ENCODE peak calls at places on chromosomes 6 and 20, in ten cellular contexts. V, Y, N, P, E, L, F, Q, J and B are unnamed samples.
A peak's percentile ranks its signal among the peaks of the same experiment; 100 is the strongest.

GRCh38 chr6:44494011-44494501 is 106.5 kb downstream of the CDC5L start:
- DNase-seq in V (peak; percentile 73), Y (no peak), N (no peak), P (peak; percentile 46), E (peak; percentile 35), L (no peak), F (peak; percentile 76), Q (no peak), J (peak; percentile 90), B (no peak)

GRCh38 chr20:57911512-57912226 is 201.9 kb upstream of the PMEPA1 start:
- DNase-seq in V (no peak), Y (peak; percentile 28), N (no peak), P (no peak), E (no peak), L (no peak), F (no peak), Q (no peak), J (no peak), B (no peak)

GRCh38 chr6:166516256-166516655 is 70.2 kb downstream of the RAMACL start:
- DNase-seq in V (no peak), Y (no peak), N (no peak), P (no peak), E (no peak), L (no peak), F (peak; percentile 18), Q (no peak), J (no peak), B (no peak)

GRCh38 chr6:168165373-168165772 is 86.4 kb upstream of the FRMD1 start:
- DNase-seq in V (no peak), Y (no peak), N (no peak), P (no peak), E (no peak), L (no peak), F (no peak), Q (no peak), J (no peak), B (no peak)

GRCh38 chr20:46218656-46219055 is 89.6 kb downstream of the CDH22 start:
- DNase-seq in V (no peak), Y (no peak), N (no peak), P (no peak), E (no peak), L (peak; percentile 30), F (no peak), Q (no peak), J (no peak), B (no peak)

GRCh38 chr20:57688864-57689263 is 21.0 kb downstream of the PMEPA1 start:
- DNase-seq in V (no peak), Y (no peak), N (no peak), P (no peak), E (no peak), L (peak; percentile 73), F (no peak), Q (no peak), J (no peak), B (no peak)

GRCh38 chr6:72760130-72760793 is 138.4 kb downstream of the KCNQ5 start:
- DNase-seq in V (no peak), Y (no peak), N (no peak), P (peak; percentile 41), E (no peak), L (no peak), F (peak; percentile 11), Q (no peak), J (no peak), B (no peak)

GRCh38 chr6:87421576-87421975 is 13.8 kb downstream of the CFAP206 start:
- DNase-seq in V (no peak), Y (no peak), N (no peak), P (no peak), E (no peak), L (no peak), F (no peak), Q (no peak), J (peak; percentile 99), B (no peak)

GRCh38 chr6:16757332-16757731 is 3.9 kb downstream of the ATXN1 start:
- DNase-seq in V (no peak), Y (peak; percentile 52), N (no peak), P (no peak), E (no peak), L (no peak), F (no peak), Q (no peak), J (no peak), B (no peak)

GRCh38 chr20:42531675-42531985 is 658.1 kb downstream of the PTPRT start:
- DNase-seq in V (no peak), Y (peak; percentile 48), N (no peak), P (no peak), E (no peak), L (no peak), F (no peak), Q (no peak), J (no peak), B (no peak)

GRCh38 chr6:19734519-19734918 is 102.7 kb upstream of the ID4 start:
- DNase-seq in V (no peak), Y (no peak), N (no peak), P (no peak), E (no peak), L (no peak), F (no peak), Q (no peak), J (no peak), B (no peak)

GRCh38 chr6:108807928-108808327 is 40.3 kb upstream of the ARMC2 start:
- DNase-seq in V (no peak), Y (no peak), N (no peak), P (no peak), E (no peak), L (no peak), F (no peak), Q (no peak), J (no peak), B (no peak)

GRCh38 chr20:18734525-18735189 is 78.9 kb upstream of the SCP2D1 start:
- DNase-seq in V (no peak), Y (no peak), N (no peak), P (no peak), E (no peak), L (no peak), F (no peak), Q (no peak), J (peak; percentile 40), B (no peak)

GRCh38 chr20:6700563-6701328 is 66.7 kb upstream of the BMP2 start:
- DNase-seq in V (no peak), Y (no peak), N (no peak), P (no peak), E (no peak), L (peak; percentile 64), F (no peak), Q (peak; percentile 20), J (peak; percentile 28), B (no peak)

GRCh38 chr6:130697661-130698535 is 129.3 kb upstream of the SMLR1 start:
- DNase-seq in V (peak; percentile 58), Y (peak; percentile 76), N (peak; percentile 79), P (peak; percentile 73), E (peak; percentile 29), L (no peak), F (peak; percentile 66), Q (peak; percentile 50), J (peak; percentile 42), B (no peak)

GRCh38 chr6:158666637-158667359 is 16.9 kb downstream of the SYTL3 start:
- DNase-seq in V (no peak), Y (no peak), N (peak; percentile 25), P (no peak), E (no peak), L (no peak), F (peak; percentile 71), Q (no peak), J (peak; percentile 95), B (peak; percentile 78)

GRCh38 chr6:122621638-122622037 is 11.4 kb downstream of the PKIB start:
- DNase-seq in V (no peak), Y (no peak), N (no peak), P (no peak), E (no peak), L (no peak), F (no peak), Q (no peak), J (no peak), B (no peak)

GRCh38 chr6:1704711-1705110 is 95.0 kb downstream of the FOXC1 start:
- DNase-seq in V (no peak), Y (no peak), N (no peak), P (no peak), E (no peak), L (no peak), F (no peak), Q (no peak), J (no peak), B (no peak)

DNA sequence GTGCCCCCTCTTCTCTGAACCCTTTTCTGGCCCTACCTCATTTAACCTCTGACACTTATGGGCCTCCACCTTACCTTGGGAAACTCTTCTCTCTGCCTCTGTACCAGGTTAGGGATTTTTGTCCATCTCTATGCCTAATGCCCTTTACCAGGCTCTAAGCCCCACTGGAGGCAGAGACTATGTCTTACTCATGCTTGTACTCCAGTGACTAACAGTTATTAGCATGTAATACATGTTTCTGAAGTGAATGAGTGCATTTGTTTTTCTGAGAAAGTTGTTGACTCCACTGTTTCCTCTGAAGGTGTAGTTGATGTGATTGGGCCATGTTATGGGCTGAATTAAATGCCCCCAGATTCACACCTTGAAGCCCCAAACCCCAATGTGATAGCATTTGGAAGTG is 234.3 kb downstream of the PACRG start:
- DNase-seq in V (no peak), Y (no peak), N (no peak), P (peak; percentile 19), E (no peak), L (no peak), F (peak; percentile 25), Q (no peak), J (no peak), B (no peak)
- H3K4me3 ChIP-seq in V (no peak overlapping the region), Y (no peak overlapping the region), N (no peak overlapping the region), P (no peak overlapping the region), E (no peak overlapping the region), L (no peak overlapping the region), F (no peak overlapping the region), Q (no peak overlapping the region), J (no peak overlapping the region), B (no peak overlapping the region)

GRCh38 chr6:97524846-97525245 is 241.8 kb upstream of the MMS22L start:
- DNase-seq in V (no peak), Y (peak; percentile 75), N (peak; percentile 88), P (no peak), E (no peak), L (no peak), F (no peak), Q (no peak), J (no peak), B (no peak)
- H3K4me3 ChIP-seq in V (no peak overlapping the region), Y (no peak overlapping the region), N (no peak overlapping the region), P (no peak overlapping the region), E (no peak overlapping the region), L (no peak overlapping the region), F (no peak overlapping the region), Q (no peak overlapping the region), J (no peak overlapping the region), B (no peak overlapping the region)

DNA sequence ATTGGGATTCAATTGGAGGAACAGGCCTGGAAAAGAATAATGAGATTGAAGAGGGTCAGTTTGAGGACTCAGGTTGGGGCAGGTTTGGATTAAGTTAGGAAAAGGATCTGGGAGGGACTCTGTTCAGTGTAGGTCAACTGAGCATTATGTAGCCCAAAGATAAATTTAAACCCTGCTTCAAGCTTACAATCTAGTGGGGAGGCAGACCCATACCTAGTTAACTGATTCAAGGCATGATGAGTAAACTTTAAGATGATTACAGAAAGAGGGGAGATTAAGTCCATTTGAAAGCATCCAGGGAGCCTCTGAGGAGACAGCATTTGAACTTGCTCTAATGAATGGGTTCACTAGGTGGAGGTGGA is 11.4 kb upstream of the LTA start:
- DNase-seq in V (no peak), Y (no peak), N (no peak), P (no peak), E (no peak), L (no peak), F (no peak), Q (no peak), J (no peak), B (no peak)
- H3K4me3 ChIP-seq in V (no peak overlapping the region), Y (no peak overlapping the region), N (no peak overlapping the region), P (no peak overlapping the region), E (no peak overlapping the region), L (peak overlapping the region; percentile 13), F (no peak overlapping the region), Q (no peak overlapping the region), J (no peak overlapping the region), B (no peak overlapping the region)

GRCh38 chr20:34559311-34560140 is 1.0 kb downstream of the MAP1LC3A start:
- DNase-seq in V (no peak), Y (no peak), N (peak; percentile 67), P (no peak), E (no peak), L (peak; percentile 66), F (no peak), Q (peak; percentile 26), J (peak; percentile 23), B (no peak)
- H3K4me3 ChIP-seq in V (no peak overlapping the region), Y (peak overlapping the region; percentile 92), N (no peak overlapping the region), P (peak overlapping the region; percentile 71), E (peak overlapping the region; percentile 67), L (peak overlapping the region; percentile 82), F (peak overlapping the region; percentile 76), Q (peak overlapping the region; percentile 86), J (peak overlapping the region; percentile 79), B (peak overlapping the region; percentile 60)